ENCODE peak calls at places on chromosomes 1 and 21, in six cellular contexts. F, W, L, S, Q and Y are unnamed samples.
A peak's percentile ranks its signal among the peaks of the same experiment; 100 is the strongest.

GRCh38 chr1:115198938-115199337 is 109.6 kb upstream of the TSPAN2 start:
- DNase-seq in Q (no peak), L (no peak), F (no peak), W (no peak), S (no peak), Y (no peak)

GRCh38 chr1:206435450-206435849 is 34.8 kb upstream of the IKBKE start:
- DNase-seq in Q (no peak), S (no peak), L (no peak), F (no peak), W (no peak), Y (no peak)

GRCh38 chr1:19140465-19140864 is 69.6 kb downstream of the UBR4 start:
- DNase-seq in F (no peak), W (no peak), S (no peak), Q (no peak), L (peak; percentile 34), Y (no peak)

GRCh38 chr1:78918157-78918556 is 88.4 kb downstream of the ADGRL4 start:
- DNase-seq in L (no peak), W (no peak), S (no peak), Q (no peak), F (no peak), Y (no peak)

GRCh38 chr21:36048357-36048756 is 12.0 kb downstream of the SETD4 start:
- DNase-seq in L (no peak), S (no peak), F (no peak), W (no peak), Q (no peak), Y (no peak)

GRCh38 chr1:36966242-36966641 is 68.1 kb downstream of the GRIK3 start:
- DNase-seq in F (no peak), Q (no peak), W (no peak), L (no peak), S (peak; percentile 24), Y (no peak)

GRCh38 chr1:50047916-50048694 is 24.4 kb upstream of the AGBL4 start:
- DNase-seq in S (no peak), F (no peak), L (peak; percentile 29), W (no peak), Q (no peak), Y (no peak)

GRCh38 chr1:174726167-174726879 is 273.4 kb upstream of the CACYBP start:
- DNase-seq in W (no peak), L (no peak), F (no peak), S (no peak), Q (peak; percentile 33), Y (no peak)

GRCh38 chr1:40928699-40929098 is 50.8 kb upstream of the CTPS1 start:
- DNase-seq in Q (no peak), W (no peak), F (no peak), L (no peak), S (no peak), Y (no peak)

GRCh38 chr1:77489910-77490309 is 192.5 kb downstream of the ZZZ3 start:
- DNase-seq in W (no peak), L (no peak), F (no peak), Q (no peak), S (no peak), Y (no peak)

GRCh38 chr21:28099296-28099695 is 893.4 kb downstream of the LTN1 start:
- DNase-seq in S (no peak), W (no peak), F (no peak), L (peak; percentile 50), Q (no peak), Y (peak; percentile 58)

GRCh38 chr1:164223378-164223777 is 335.6 kb upstream of the PBX1 start:
- DNase-seq in S (no peak), Q (no peak), F (no peak), W (peak; percentile 6), L (no peak), Y (no peak)